ENCODE peak calls at places on chromosomes 4 and X, in nine cellular contexts. W, R, X, N, J, Q, G, B and K are unnamed samples.

GRCh38 chrX:106203315-106203714 is 35.2 kb downstream of the PWWP3B start:
- DNase-seq in X (no peak), W (no peak), Q (no peak), G (no peak), B (no peak), J (no peak), N (no peak), R (no peak), K (no peak)

GRCh38 chrX:24333371-24333770 is 19.5 kb upstream of the SUPT20HL2 start:
- DNase-seq in Q (peak; percentile 24), G (no peak), W (no peak), J (peak; percentile 40), N (no peak), X (no peak), R (no peak), B (no peak), K (no peak)

GRCh38 chr4:115119804-115120352 is 6.5 kb upstream of the NDST4 start:
- DNase-seq in X (no peak), G (no peak), B (no peak), N (no peak), J (peak; percentile 44), R (no peak), W (no peak), Q (no peak), K (no peak)

GRCh38 chr4:153535735-153536494 is 69.8 kb downstream of the TMEM131L start:
- DNase-seq in B (no peak), J (no peak), N (no peak), R (no peak), W (no peak), G (no peak), Q (no peak), X (no peak), K (no peak)

GRCh38 chrX:150200820-150201287 is 162.3 kb upstream of the MAMLD1 start:
- DNase-seq in X (no peak), G (peak; percentile 91), B (peak; percentile 66), R (no peak), W (peak; percentile 60), Q (peak; percentile 98), J (peak; percentile 87), N (no peak), K (peak; percentile 74)

GRCh38 chr4:125728568-125728967 is 413.8 kb downstream of the FAT4 start:
- DNase-seq in R (no peak), W (no peak), N (no peak), G (peak; percentile 50), Q (peak; percentile 98), X (no peak), J (peak; percentile 86), B (no peak), K (no peak)

GRCh38 chr4:166972071-166972470 is 262.2 kb downstream of the SPOCK3 start:
- DNase-seq in N (no peak), X (no peak), R (no peak), B (no peak), Q (peak; percentile 77), G (peak; percentile 39), W (no peak), J (peak; percentile 70), K (peak; percentile 31)

GRCh38 chrX:68671221-68671620 is 23.8 kb downstream of the STARD8 start:
- DNase-seq in G (no peak), Q (no peak), J (no peak), B (no peak), N (no peak), X (no peak), W (no peak), R (no peak), K (no peak)

GRCh38 chrX:97471071-97471470 is 587.4 kb downstream of the RPA4 start:
- DNase-seq in R (no peak), B (no peak), N (no peak), W (no peak), J (no peak), G (no peak), X (no peak), Q (no peak), K (no peak)

GRCh38 chr4:3342182-3342854 is 49.5 kb downstream of the RGS12 start:
- DNase-seq in X (no peak), N (no peak), G (no peak), R (no peak), J (peak; percentile 62), Q (peak; percentile 79), W (no peak), B (peak; percentile 56), K (no peak)

GRCh38 chr4:25104561-25104960 is 55.7 kb downstream of the SEPSECS start:
- DNase-seq in B (no peak), J (no peak), R (no peak), N (no peak), Q (no peak), G (no peak), W (no peak), X (no peak), K (no peak)

GRCh38 chrX:150846130-150846529 is 52.3 kb downstream of the CD99L2 start:
- DNase-seq in X (no peak), G (no peak), R (no peak), N (no peak), B (no peak), W (no peak), Q (no peak), J (no peak), K (no peak)

GRCh38 chr4:172978848-172979247 is 189.8 kb upstream of the GALNT7 start:
- DNase-seq in G (no peak), X (no peak), Q (no peak), N (no peak), R (no peak), J (no peak), W (no peak), B (no peak), K (no peak)

GRCh38 chr4:121685257-121685656 is 11.5 kb downstream of the ANXA5 start:
- DNase-seq in R (no peak), J (no peak), Q (no peak), X (no peak), W (no peak), G (no peak), B (no peak), N (no peak), K (no peak)